ENCODE peak calls at places on chromosomes 16 and 17, in five cellular contexts. One of them, this sample, is unnamed.

GRCh38 chr17:40615295-40615988 is 32.2 kb downstream of the SMARCE1 start:
- DNase-seq in RWPE1: peak
- DNase-seq in GM12865: peak
- DNase-seq in brain microvascular endothelial cell: peak
- DNase-seq in astrocyte of the spinal cord: peak
- DNase-seq in this sample: no peak

GRCh38 chr17:79366988-79367571 is 243.8 kb downstream of the RBFOX3 start:
- DNase-seq in RWPE1: no peak
- DNase-seq in GM12865: no peak
- DNase-seq in brain microvascular endothelial cell: no peak
- DNase-seq in astrocyte of the spinal cord: no peak
- DNase-seq in this sample: no peak

GRCh38 chr16:10308305-10309193 is 77.3 kb upstream of the ATF7IP2 start:
- DNase-seq in RWPE1: peak
- DNase-seq in GM12865: peak
- DNase-seq in brain microvascular endothelial cell: no peak
- DNase-seq in astrocyte of the spinal cord: no peak
- DNase-seq in this sample: no peak

GRCh38 chr17:60391419-60392041 is 403 bp downstream of the USP32 start:
- DNase-seq in RWPE1: peak
- DNase-seq in GM12865: no peak
- DNase-seq in brain microvascular endothelial cell: no peak
- DNase-seq in astrocyte of the spinal cord: peak
- DNase-seq in this sample: no peak

GRCh38 chr17:34235389-34236028 is 19.6 kb upstream of the CCL2 start:
- DNase-seq in RWPE1: no peak
- DNase-seq in GM12865: no peak
- DNase-seq in brain microvascular endothelial cell: no peak
- DNase-seq in astrocyte of the spinal cord: peak
- DNase-seq in this sample: no peak

GRCh38 chr16:57127037-57127763 is 34.8 kb downstream of the CPNE2 start:
- DNase-seq in RWPE1: no peak
- DNase-seq in GM12865: peak
- DNase-seq in brain microvascular endothelial cell: no peak
- DNase-seq in astrocyte of the spinal cord: no peak
- DNase-seq in this sample: no peak

GRCh38 chr17:77164483-77165030 is 23.8 kb downstream of the SEC14L1 start:
- DNase-seq in RWPE1: no peak
- DNase-seq in GM12865: no peak
- DNase-seq in brain microvascular endothelial cell: no peak
- DNase-seq in astrocyte of the spinal cord: peak
- DNase-seq in this sample: no peak

GRCh38 chr17:44965491-44966234 is 2.4 kb downstream of the C1QL1 start:
- DNase-seq in RWPE1: no peak
- DNase-seq in GM12865: no peak
- DNase-seq in brain microvascular endothelial cell: no peak
- DNase-seq in astrocyte of the spinal cord: no peak
- DNase-seq in this sample: no peak

GRCh38 chr16:48862087-48862532 is 252.1 kb upstream of the N4BP1 start:
- DNase-seq in RWPE1: peak
- DNase-seq in GM12865: no peak
- DNase-seq in brain microvascular endothelial cell: no peak
- DNase-seq in astrocyte of the spinal cord: peak
- DNase-seq in this sample: no peak
- TF ChIP-seq CTCF in RWPE1: no peak
- TF ChIP-seq CTCF in GM12865: peak
- TF ChIP-seq CTCF in brain microvascular endothelial cell: no peak
- TF ChIP-seq CTCF in astrocyte of the spinal cord: no peak
- TF ChIP-seq CTCF in this sample: no peak

DNA sequence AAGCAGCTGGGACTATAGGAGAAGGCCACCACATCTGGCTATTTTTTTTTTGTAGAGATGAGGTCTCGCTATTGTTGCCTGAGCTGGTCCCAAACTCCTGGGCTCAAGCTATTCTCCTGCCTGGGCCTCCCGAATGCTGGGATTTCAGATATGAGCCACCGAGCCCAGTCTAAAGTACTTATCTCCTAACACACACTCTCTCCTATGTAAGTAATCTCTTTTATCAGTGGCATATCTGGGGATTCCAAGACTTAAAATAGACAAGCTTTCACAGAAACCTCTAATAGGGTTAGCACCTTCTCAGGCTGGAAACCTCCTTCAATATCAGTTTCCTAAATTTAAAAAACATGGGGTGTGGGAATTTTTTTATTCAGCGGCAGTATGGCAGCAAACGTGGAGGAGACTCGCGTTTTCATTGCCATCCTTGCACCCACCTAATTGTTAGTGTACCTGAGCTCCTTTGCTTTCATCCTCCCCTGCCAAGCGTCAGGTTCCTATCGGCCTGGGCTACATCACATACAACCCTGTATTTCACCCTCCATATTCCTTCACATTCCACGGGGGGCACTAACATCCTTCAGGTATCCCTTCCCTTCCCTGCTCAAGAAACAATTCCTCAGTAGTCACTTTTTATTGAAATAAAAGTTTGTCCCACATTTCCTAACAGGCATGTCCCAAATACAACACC is 1.1 kb downstream of the EZH1 start:
- DNase-seq in RWPE1: peak
- DNase-seq in GM12865: no peak
- DNase-seq in brain microvascular endothelial cell: no peak
- DNase-seq in astrocyte of the spinal cord: no peak
- DNase-seq in this sample: no peak
- TF ChIP-seq CTCF in RWPE1: no peak
- TF ChIP-seq CTCF in GM12865: peak
- TF ChIP-seq CTCF in brain microvascular endothelial cell: peak
- TF ChIP-seq CTCF in astrocyte of the spinal cord: no peak
- TF ChIP-seq CTCF in this sample: no peak

GRCh38 chr17:51853857-51854256 is 304.7 kb downstream of the CA10 start:
- DNase-seq in RWPE1: no peak
- DNase-seq in GM12865: no peak
- DNase-seq in brain microvascular endothelial cell: no peak
- DNase-seq in astrocyte of the spinal cord: no peak
- DNase-seq in this sample: no peak
- TF ChIP-seq CTCF in RWPE1: no peak
- TF ChIP-seq CTCF in GM12865: no peak
- TF ChIP-seq CTCF in brain microvascular endothelial cell: no peak
- TF ChIP-seq CTCF in astrocyte of the spinal cord: no peak
- TF ChIP-seq CTCF in this sample: no peak

GRCh38 chr17:48738803-48739526 is 10.4 kb upstream of the HOXB13 start:
- DNase-seq in RWPE1: peak
- DNase-seq in GM12865: no peak
- DNase-seq in brain microvascular endothelial cell: no peak
- DNase-seq in astrocyte of the spinal cord: no peak
- DNase-seq in this sample: no peak

GRCh38 chr17:48740537-48740936 is 12.0 kb upstream of the HOXB13 start:
- DNase-seq in RWPE1: no peak
- DNase-seq in GM12865: no peak
- DNase-seq in brain microvascular endothelial cell: no peak
- DNase-seq in astrocyte of the spinal cord: no peak
- DNase-seq in this sample: no peak

GRCh38 chr17:48735057-48735341 is 6.4 kb upstream of the HOXB13 start:
- DNase-seq in RWPE1: no peak
- DNase-seq in GM12865: no peak
- DNase-seq in brain microvascular endothelial cell: no peak
- DNase-seq in astrocyte of the spinal cord: no peak
- DNase-seq in this sample: no peak

GRCh38 chr17:48737330-48738043 is 8.9 kb upstream of the HOXB13 start:
- DNase-seq in RWPE1: no peak
- DNase-seq in GM12865: no peak
- DNase-seq in brain microvascular endothelial cell: no peak
- DNase-seq in astrocyte of the spinal cord: no peak
- DNase-seq in this sample: no peak

DNA sequence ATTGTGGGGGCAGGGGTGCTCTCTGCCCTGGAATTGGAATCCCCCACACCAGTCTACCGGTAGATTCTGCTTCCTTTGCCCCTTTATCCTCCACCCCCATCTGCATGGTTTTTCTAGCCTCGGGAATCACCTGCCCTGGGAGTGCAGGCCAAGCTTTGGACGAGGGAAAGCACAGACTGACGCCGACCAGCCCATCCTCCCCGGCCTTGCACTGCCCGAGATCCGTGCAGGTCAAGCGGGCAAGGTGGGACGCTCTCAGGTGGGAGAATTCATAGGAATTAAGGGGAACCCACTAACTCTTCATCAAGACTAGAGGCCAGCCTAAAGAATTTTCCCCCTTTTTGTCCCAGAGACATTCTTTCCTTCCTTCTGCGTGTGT is 9.9 kb upstream of the HOXB13 start:
- DNase-seq in RWPE1: no peak
- DNase-seq in GM12865: no peak
- DNase-seq in brain microvascular endothelial cell: no peak
- DNase-seq in astrocyte of the spinal cord: no peak
- DNase-seq in this sample: no peak
- TF ChIP-seq CTCF in RWPE1: no peak
- TF ChIP-seq CTCF in GM12865: no peak
- TF ChIP-seq CTCF in brain microvascular endothelial cell: no peak
- TF ChIP-seq CTCF in astrocyte of the spinal cord: no peak
- TF ChIP-seq CTCF in this sample: no peak

DNA sequence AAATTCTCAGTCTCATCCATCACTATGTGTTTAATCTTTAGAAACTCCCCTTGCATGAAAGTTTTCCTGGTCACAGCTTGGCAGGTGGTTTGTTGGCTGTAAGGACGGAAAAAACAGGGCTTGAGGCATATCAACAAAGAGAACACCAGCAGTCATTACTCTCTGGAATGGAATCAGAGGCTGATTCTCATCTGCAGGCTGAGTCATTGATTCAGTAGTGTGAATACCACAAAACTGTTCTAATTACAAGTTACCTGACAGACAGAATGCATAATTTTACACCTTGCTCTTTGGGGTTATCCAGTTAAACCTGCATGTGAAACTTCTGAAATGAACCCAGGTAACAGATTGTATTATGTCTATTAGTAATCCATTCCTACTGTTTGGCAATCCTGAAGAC is 11.5 kb upstream of the SLFN12L start:
- DNase-seq in RWPE1: no peak
- DNase-seq in GM12865: no peak
- DNase-seq in brain microvascular endothelial cell: no peak
- DNase-seq in astrocyte of the spinal cord: no peak
- DNase-seq in this sample: no peak
- TF ChIP-seq CTCF in RWPE1: no peak
- TF ChIP-seq CTCF in GM12865: no peak
- TF ChIP-seq CTCF in brain microvascular endothelial cell: no peak
- TF ChIP-seq CTCF in astrocyte of the spinal cord: no peak
- TF ChIP-seq CTCF in this sample: no peak

DNA sequence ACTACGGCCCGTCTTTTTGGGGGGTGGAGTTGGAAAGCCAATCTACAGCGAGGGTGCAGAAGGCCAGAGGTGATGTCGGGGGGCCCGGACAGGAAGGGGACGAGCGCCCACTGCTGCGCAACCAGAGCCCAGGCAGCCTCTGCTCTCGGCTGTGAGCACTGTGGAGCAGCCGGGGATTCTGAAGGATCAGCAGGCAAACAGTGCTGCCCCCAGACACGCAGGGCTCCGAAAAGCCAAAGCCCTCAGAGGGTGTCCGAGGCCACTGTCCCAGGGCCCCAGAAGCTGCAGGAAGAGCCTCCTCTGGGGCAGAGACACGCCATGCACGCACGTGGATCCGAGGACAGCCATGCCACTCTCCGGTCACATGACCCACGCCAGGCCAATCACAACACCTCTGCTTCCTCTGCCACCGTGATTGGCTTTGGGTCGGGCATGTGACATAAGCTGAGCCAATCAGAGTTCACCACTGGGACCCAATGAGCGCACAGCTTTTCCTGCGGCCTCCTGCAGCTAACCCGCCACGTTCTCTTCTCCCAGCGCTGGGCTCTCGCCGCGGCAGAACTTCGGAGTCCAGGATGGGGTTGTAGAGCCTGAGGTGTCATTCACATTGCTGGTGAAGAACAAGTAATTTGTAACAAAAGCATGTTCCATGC is 40.7 kb downstream of the ACTG1 start:
- DNase-seq in RWPE1: peak
- DNase-seq in GM12865: peak
- DNase-seq in brain microvascular endothelial cell: peak
- DNase-seq in astrocyte of the spinal cord: peak
- DNase-seq in this sample: no peak
- TF ChIP-seq CTCF in RWPE1: no peak
- TF ChIP-seq CTCF in GM12865: no peak
- TF ChIP-seq CTCF in brain microvascular endothelial cell: peak
- TF ChIP-seq CTCF in astrocyte of the spinal cord: peak
- TF ChIP-seq CTCF in this sample: no peak

DNA sequence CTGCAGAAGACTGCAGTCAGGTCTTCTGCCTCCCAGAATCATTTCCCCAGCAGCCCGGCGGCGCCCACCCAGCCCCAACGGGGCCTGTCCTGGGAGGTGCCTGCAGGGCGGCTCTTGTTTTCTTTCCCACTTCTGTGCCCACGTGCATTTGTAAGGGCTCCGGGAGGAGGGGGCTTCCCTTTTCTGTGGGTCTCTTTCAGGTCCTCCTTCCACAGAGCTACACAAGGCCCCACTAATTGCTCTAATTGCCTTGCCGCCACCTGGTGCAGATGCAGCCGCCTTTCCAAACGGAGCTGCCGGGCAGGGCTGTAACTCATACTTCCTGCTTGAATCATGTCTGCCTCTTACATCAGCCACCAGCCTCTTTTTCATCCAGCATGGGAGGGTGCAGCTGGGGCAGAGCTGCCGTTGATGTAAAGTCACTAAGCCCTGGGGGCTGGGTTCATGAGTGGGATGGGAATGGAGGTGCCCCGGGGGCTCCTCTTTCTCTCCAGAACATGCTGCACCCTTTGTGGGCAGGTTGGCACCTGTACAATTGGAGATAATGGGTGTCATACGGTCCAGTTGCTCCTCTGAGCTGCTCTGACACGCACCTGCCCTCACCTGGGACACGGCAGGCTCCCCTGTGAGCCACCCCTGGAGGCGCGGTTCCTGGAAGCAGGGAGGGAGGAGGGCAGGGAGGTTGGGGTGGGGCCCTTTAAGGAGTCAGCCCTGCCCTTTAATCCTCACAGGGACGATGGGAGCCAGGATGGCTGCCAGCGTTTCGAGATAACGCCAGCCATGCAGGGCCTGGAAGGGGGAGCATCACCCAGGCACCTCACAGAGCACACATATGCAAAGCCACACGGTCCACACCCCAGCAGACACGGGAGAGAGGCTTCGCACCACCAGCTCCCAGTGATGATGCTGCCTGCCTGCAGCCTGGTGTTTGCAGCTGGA is 41.1 kb upstream of the KLHDC4 start:
- DNase-seq in RWPE1: peak
- DNase-seq in GM12865: peak
- DNase-seq in brain microvascular endothelial cell: peak
- DNase-seq in astrocyte of the spinal cord: peak
- DNase-seq in this sample: peak
- TF ChIP-seq CTCF in RWPE1: no peak
- TF ChIP-seq CTCF in GM12865: no peak
- TF ChIP-seq CTCF in brain microvascular endothelial cell: no peak
- TF ChIP-seq CTCF in astrocyte of the spinal cord: no peak
- TF ChIP-seq CTCF in this sample: no peak

GRCh38 chr17:63835167-63835720 is 7.2 kb downstream of the SMARCD2 start:
- DNase-seq in RWPE1: no peak
- DNase-seq in GM12865: no peak
- DNase-seq in brain microvascular endothelial cell: no peak
- DNase-seq in astrocyte of the spinal cord: no peak
- DNase-seq in this sample: no peak
- TF ChIP-seq CTCF in RWPE1: peak
- TF ChIP-seq CTCF in GM12865: no peak
- TF ChIP-seq CTCF in brain microvascular endothelial cell: no peak
- TF ChIP-seq CTCF in astrocyte of the spinal cord: no peak
- TF ChIP-seq CTCF in this sample: no peak

DNA sequence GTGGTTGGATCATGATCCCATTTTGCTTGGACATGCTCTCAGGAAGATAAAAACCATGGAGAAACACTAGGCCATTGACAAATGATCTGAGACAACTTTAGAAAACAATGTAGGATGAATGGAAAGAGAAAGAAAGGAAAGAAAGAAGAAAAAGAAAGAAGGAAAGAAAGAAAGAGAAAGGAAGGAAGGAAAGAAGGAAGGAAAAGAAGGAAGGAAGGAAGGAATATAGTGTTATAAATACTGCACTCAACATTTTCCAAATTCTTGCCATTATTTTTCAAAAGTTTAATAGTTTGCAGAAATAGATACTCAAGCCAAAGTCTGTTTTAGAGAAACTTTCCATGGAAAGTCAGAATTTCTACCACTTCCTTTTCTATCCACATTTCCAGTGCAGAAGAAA is 39.2 kb upstream of the CACNG3 start:
- DNase-seq in RWPE1: no peak
- DNase-seq in GM12865: no peak
- DNase-seq in brain microvascular endothelial cell: no peak
- DNase-seq in astrocyte of the spinal cord: no peak
- DNase-seq in this sample: no peak
- TF ChIP-seq CTCF in RWPE1: no peak
- TF ChIP-seq CTCF in GM12865: no peak
- TF ChIP-seq CTCF in brain microvascular endothelial cell: no peak
- TF ChIP-seq CTCF in astrocyte of the spinal cord: no peak
- TF ChIP-seq CTCF in this sample: no peak